ENCODE peak calls at places on chromosomes 12 and 14, in eight cellular contexts. A is T-helper 2 cell; U is left colon; K is PC-9; I is stimulated activated CD4-positive, alpha-beta T cell treated with anti-CD3 and anti-CD28 coated beads, Interleukin-2, amount 100 ng/mL, for 48 hours; E is non-pigmented ciliary epithelial cell; O is midbrain; Z is activated T-helper 1 cell treated with anti-CD3 and anti-CD28 coated beads, Interleukin-2, amount 50 U/mL, for 16 hours. B is an unnamed sample.

GRCh38 chr12:45458238-45458637 is 242.3 kb downstream of the ANO6 start:
- DNase-seq in A (no peak), U (no peak), K (no peak), I (no peak), E (no peak), O (no peak), Z (no peak), B (no peak)

GRCh38 chr12:103833095-103833777 is 7.8 kb downstream of the NT5DC3 start:
- DNase-seq in A (no peak), U (no peak), K (no peak), I (no peak), E (no peak), O (no peak), Z (no peak), B (no peak)

GRCh38 chr12:98587084-98587483 is 6.4 kb upstream of the SLC25A3 start:
- DNase-seq in A (no peak), U (no peak), K (no peak), I (no peak), E (no peak), O (no peak), Z (no peak), B (no peak)

GRCh38 chr12:107443320-107444090 is 242.1 kb upstream of the PWP1 start:
- DNase-seq in A (no peak), U (no peak), K (no peak), I (no peak), E (no peak), O (no peak), Z (no peak), B (no peak)

GRCh38 chr12:132159555-132160003 is 15.3 kb downstream of the NOC4L start:
- DNase-seq in A (no peak), U (no peak), K (no peak), I (no peak), E (no peak), O (no peak), Z (no peak), B (no peak)

GRCh38 chr14:36478782-36479181 is 41.2 kb downstream of the NKX2-1 start:
- DNase-seq in A (no peak), U (no peak), K (peak), I (no peak), E (no peak), O (no peak), Z (no peak), B (no peak)

GRCh38 chr12:106305376-106305775 is 2.8 kb downstream of the TCP11L2 start:
- DNase-seq in A (no peak), U (no peak), K (peak), I (no peak), E (no peak), O (peak), Z (no peak), B (peak)

GRCh38 chr12:50751921-50752721 is 11.8 kb upstream of the ATF1 start:
- DNase-seq in A (no peak), U (no peak), K (no peak), I (no peak), E (no peak), O (peak), Z (no peak), B (no peak)

GRCh38 chr12:131923260-131923659 is 5.8 kb upstream of the PUS1 start:
- DNase-seq in A (no peak), U (peak), K (no peak), I (no peak), E (no peak), O (no peak), Z (no peak), B (no peak)

GRCh38 chr12:104974626-104975290 is 11.4 kb upstream of the NOPCHAP1 start:
- DNase-seq in A (no peak), U (no peak), K (peak), I (no peak), E (no peak), O (peak), Z (no peak), B (peak)

GRCh38 chr14:63603749-63604277 is 37.9 kb downstream of the WDR89 start:
- DNase-seq in A (no peak), U (no peak), K (no peak), I (no peak), E (no peak), O (no peak), Z (no peak), B (no peak)

GRCh38 chr12:108861878-108862587 is 4.7 kb upstream of the SSH1 start:
- DNase-seq in A (no peak), U (peak), K (no peak), I (no peak), E (no peak), O (no peak), Z (no peak), B (no peak)

GRCh38 chr12:26052652-26053051 is 72.2 kb downstream of the BHLHE41 start:
- DNase-seq in A (no peak), U (no peak), K (no peak), I (no peak), E (no peak), O (no peak), Z (no peak), B (no peak)

GRCh38 chr12:118219772-118220171 is 83.8 kb downstream of the PEBP1 start:
- DNase-seq in A (no peak), U (no peak), K (no peak), I (no peak), E (no peak), O (no peak), Z (no peak), B (no peak)

GRCh38 chr12:106760184-106760531 is 14.3 kb upstream of the RIC8B start:
- DNase-seq in A (no peak), U (no peak), K (no peak), I (no peak), E (no peak), O (peak), Z (no peak), B (no peak)

GRCh38 chr12:24363177-24363754 is 413.8 kb upstream of the SOX5 start:
- DNase-seq in A (no peak), U (no peak), K (no peak), I (no peak), E (no peak), O (no peak), Z (no peak), B (no peak)

GRCh38 chr12:52285851-52286530 is 5.3 kb downstream of the KRT81 start:
- DNase-seq in A (no peak), U (no peak), K (no peak), I (no peak), E (no peak), O (no peak), Z (no peak), B (no peak)

GRCh38 chr12:109239691-109240090 is 69.4 kb downstream of the FOXN4 start:
- DNase-seq in A (no peak), U (no peak), K (no peak), I (no peak), E (no peak), O (no peak), Z (no peak), B (no peak)

GRCh38 chr12:27906658-27907473 is 65.7 kb downstream of the PTHLH start:
- DNase-seq in A (no peak), U (no peak), K (no peak), I (no peak), E (no peak), O (no peak), Z (no peak), B (no peak)

GRCh38 chr12:4379410-4379809 is at the start of gene FGF23:
- DNase-seq in A (no peak), U (no peak), K (no peak), I (no peak), E (no peak), O (no peak), Z (no peak), B (no peak)

GRCh38 chr12:45732250-45732649 is 2.7 kb downstream of the ARID2 start:
- DNase-seq in A (peak), U (no peak), K (no peak), I (no peak), E (no peak), O (no peak), Z (no peak), B (no peak)

GRCh38 chr14:55832122-55832911 is 252.3 kb downstream of the KTN1 start:
- DNase-seq in A (no peak), U (peak), K (peak), I (no peak), E (no peak), O (no peak), Z (no peak), B (no peak)

B was measured in putamen.